ENCODE peak calls at places on chromosomes 11 and 22, in nine cellular contexts. T is CD8-positive, alpha-beta memory T cell; Z is kidney; Q is mesendoderm; R is adrenal gland; B is psoas muscle; S is spleen; I is ascending aorta; A is RWPE2. M is an unnamed sample. For H3K36me3, the result is how much of the 10 kb centered on the place peaks cover.

GRCh38 chr11:69352181-69352580 is 58.2 kb downstream of the MYEOV start:
- DNase-seq in Q (no peak), T (no peak), R (no peak), A (no peak), B (no peak), I (peak), S (no peak), Z (no peak), M (no peak)

GRCh38 chr11:94834931-94835330 is 66.8 kb downstream of the AMOTL1 start:
- DNase-seq in B (no peak), T (no peak), I (no peak), Z (no peak), Q (no peak), A (no peak), S (no peak), R (no peak), M (no peak)

GRCh38 chr22:40603088-40603605 is 33.4 kb downstream of the MRTFA start:
- DNase-seq in Q (no peak), Z (no peak), A (no peak), B (no peak), I (no peak), S (no peak), R (peak), T (no peak), M (no peak)

GRCh38 chr11:5291207-5291838 is 10.4 kb downstream of the OR51B4 start:
- DNase-seq in T (no peak), R (no peak), S (no peak), A (no peak), Q (peak), I (no peak), B (no peak), Z (no peak), M (peak)

GRCh38 chr11:36567684-36568083 is at the start of gene RAG1:
- DNase-seq in S (no peak), Q (no peak), Z (no peak), T (no peak), R (no peak), I (no peak), A (no peak), B (no peak), M (no peak)

GRCh38 chr11:33723238-33723881 is 12.9 kb downstream of the CD59 start:
- DNase-seq in S (no peak), A (no peak), B (peak), I (no peak), Z (no peak), R (peak), Q (peak), T (no peak), M (no peak)

GRCh38 chr11:72595292-72595684 is 78.9 kb downstream of the PDE2A start:
- DNase-seq in R (no peak), S (no peak), Z (no peak), Q (no peak), I (no peak), B (no peak), A (no peak), T (no peak), M (no peak)

GRCh38 chr22:28019360-28019759 is 100.3 kb upstream of the PITPNB start:
- DNase-seq in T (no peak), Q (no peak), B (peak), S (peak), Z (peak), R (peak), A (peak), I (peak), M (no peak)

GRCh38 chr22:25404556-25404922 is 159.9 kb upstream of the GRK3 start:
- DNase-seq in R (no peak), I (no peak), B (no peak), Q (no peak), A (no peak), S (peak), Z (peak), T (no peak), M (no peak)

GRCh38 chr11:35173011-35173511 is 34.1 kb downstream of the CD44 start:
- DNase-seq in Q (no peak), Z (no peak), R (no peak), S (no peak), T (no peak), I (no peak), B (no peak), A (no peak), M (peak)

GRCh38 chr11:104650234-104650633 is 248.0 kb downstream of the CASP12 start:
- DNase-seq in Z (no peak), R (no peak), S (no peak), T (no peak), B (no peak), A (no peak), Q (peak), I (no peak), M (no peak)

GRCh38 chr11:86219291-86220193 is 25.0 kb upstream of the EED start:
- DNase-seq in Z (no peak), Q (no peak), T (no peak), S (no peak), A (no peak), I (no peak), B (no peak), R (no peak), M (no peak)

GRCh38 chr11:113473983-113474361 is 1.2 kb downstream of the DRD2 start:
- DNase-seq in Q (no peak), B (no peak), T (no peak), A (no peak), Z (no peak), R (peak), I (no peak), S (no peak), M (no peak)

GRCh38 chr11:65516135-65516968 is 8.5 kb upstream of the SCYL1 start:
- DNase-seq in I (no peak), S (no peak), Z (no peak), B (no peak), R (no peak), T (no peak), Q (no peak), A (no peak), M (no peak)

GRCh38 chr11:134460881-134461280 is 48.8 kb upstream of the B3GAT1 start:
- DNase-seq in S (no peak), T (no peak), Z (no peak), Q (no peak), B (no peak), R (no peak), A (no peak), I (no peak), M (no peak)

GRCh38 chr11:100810666-100811065 is 123.6 kb downstream of the ARHGAP42 start:
- DNase-seq in Q (no peak), I (no peak), R (no peak), S (no peak), B (no peak), T (no peak), Z (no peak), A (no peak), M (no peak)

GRCh38 chr11:93024376-93024775 is 54.9 kb downstream of the MTNR1B start:
- DNase-seq in Z (no peak), I (no peak), R (no peak), B (no peak), Q (no peak), A (no peak), T (no peak), S (no peak), M (no peak)

GRCh38 chr11:120333801-120334200 is 2.4 kb upstream of the ARHGEF12 start:
- DNase-seq in T (no peak), B (no peak), Q (no peak), A (no peak), R (no peak), Z (no peak), S (no peak), I (no peak), M (no peak)
- H3K27ac ChIP-seq in T (no peak), B (no peak), Q (no peak), A (peak), R (no peak), Z (no peak), S (no peak), I (peak), M (no peak)

GRCh38 chr11:77596626-77597025 is 6.9 kb downstream of the AQP11 start:
- DNase-seq in Q (peak), B (no peak), I (no peak), S (no peak), R (no peak), A (no peak), Z (no peak), T (no peak), M (no peak)
- H3K36me3 ChIP-seq in Q (under half), B (under half), I (under half), S (under half), R (under half), A (under half), Z (under half), T (under half), M (under half)

GRCh38 chr11:1531418-1531817 is 40.7 kb downstream of the DUSP8 start:
- DNase-seq in I (no peak), T (no peak), R (peak), A (no peak), Q (no peak), B (no peak), Z (no peak), S (no peak), M (no peak)
- H3K27ac ChIP-seq in I (peak), T (no peak), R (peak), A (peak), Q (no peak), B (peak), Z (no peak), S (no peak), M (no peak)

GRCh38 chr11:130892847-130893246 is 23.4 kb downstream of the SNX19 start:
- DNase-seq in R (no peak), Z (no peak), A (no peak), T (no peak), I (no peak), Q (peak), B (no peak), S (no peak), M (no peak)
- H3K36me3 ChIP-seq in R (under half), Z (under half), A (half or more), T (under half), I (under half), Q (under half), B (half or more), S (half or more), M (under half)